ENCODE peak calls at places on chromosome 18, in four cellular contexts. D, E, X and Q are unnamed samples.

GRCh38 chr18:80252136-80252535 is 4.8 kb upstream of the PARD6G start:
- DNase-seq in D (no peak), E (no peak), X (no peak), Q (no peak)

GRCh38 chr18:65439184-65439583 is 311.6 kb upstream of the CDH7 start:
- DNase-seq in D (no peak), E (no peak), X (no peak), Q (no peak)

GRCh38 chr18:57436193-57436964 is 1.2 kb downstream of the ONECUT2 start:
- DNase-seq in D (no peak), E (peak), X (peak), Q (no peak)

GRCh38 chr18:61893304-61893970 is 630 bp upstream of the RNF152 start:
- DNase-seq in D (peak), E (peak), X (peak), Q (no peak)

GRCh38 chr18:76578571-76579300 is 83.7 kb upstream of the ZNF516 start:
- DNase-seq in D (no peak), E (no peak), X (no peak), Q (no peak)

GRCh38 chr18:55422456-55423185 is 165.4 kb downstream of the TCF4 start:
- DNase-seq in D (no peak), E (no peak), X (no peak), Q (peak)

GRCh38 chr18:54769526-54770464 is 58.5 kb upstream of the RAB27B start:
- DNase-seq in D (no peak), E (no peak), X (no peak), Q (no peak)

GRCh38 chr18:58396144-58396543 is 232.7 kb downstream of the ALPK2 start:
- DNase-seq in D (no peak), E (no peak), X (no peak), Q (no peak)

GRCh38 chr18:63470751-63471150 is 6.0 kb upstream of the SERPINB5 start:
- DNase-seq in D (no peak), E (no peak), X (no peak), Q (no peak)

GRCh38 chr18:6731197-6731596 is 1.7 kb downstream of the ARHGAP28 start:
- DNase-seq in D (no peak), E (peak), X (no peak), Q (peak)

GRCh38 chr18:44943201-44943881 is 262.7 kb downstream of the SETBP1 start:
- DNase-seq in D (no peak), E (no peak), X (no peak), Q (no peak)

GRCh38 chr18:57997820-57998219 is 46.2 kb upstream of the NEDD4L start:
- DNase-seq in D (no peak), E (no peak), X (no peak), Q (no peak)

GRCh38 chr18:79921984-79922965 is 29.2 kb downstream of the SLC66A2 start:
- DNase-seq in D (no peak), E (no peak), X (no peak), Q (no peak)

GRCh38 chr18:50994031-50994430 is 26.2 kb downstream of the ELAC1 start:
- DNase-seq in D (no peak), E (no peak), X (no peak), Q (no peak)

GRCh38 chr18:44411277-44411900 is 269.3 kb upstream of the SETBP1 start:
- DNase-seq in D (no peak), E (no peak), X (no peak), Q (no peak)

GRCh38 chr18:78992041-78992735 is 12.6 kb downstream of the SALL3 start:
- DNase-seq in D (no peak), E (no peak), X (no peak), Q (no peak)

GRCh38 chr18:7894592-7894991 is 327.5 kb downstream of the PTPRM start:
- DNase-seq in D (no peak), E (no peak), X (no peak), Q (no peak)

GRCh38 chr18:48990497-48991298 is 39.9 kb upstream of the SMAD7 start:
- DNase-seq in D (peak), E (no peak), X (no peak), Q (no peak)

GRCh38 chr18:5469340-5469739 is 74.5 kb downstream of the EPB41L3 start:
- DNase-seq in D (no peak), E (no peak), X (no peak), Q (no peak)

GRCh38 chr18:56139792-56140254 is 498.6 kb downstream of the TXNL1 start:
- DNase-seq in D (no peak), E (peak), X (no peak), Q (peak)

GRCh38 chr18:58997811-58998337 is 133.2 kb downstream of the ZNF532 start:
- DNase-seq in D (no peak), E (no peak), X (no peak), Q (peak)

GRCh38 chr18:62716679-62717058 is 1.3 kb downstream of the PHLPP1 start:
- DNase-seq in D (peak), E (peak), X (peak), Q (no peak)

GRCh38 chr18:58943896-58944295 is 79.2 kb downstream of the ZNF532 start:
- DNase-seq in D (no peak), E (no peak), X (no peak), Q (no peak)

GRCh38 chr18:51278045-51278649 is 80.7 kb upstream of the MEX3C start:
- DNase-seq in D (peak), E (peak), X (no peak), Q (no peak)

GRCh38 chr18:464311-464659 is 36.2 kb downstream of the COLEC12 start:
- DNase-seq in D (no peak), E (no peak), X (no peak), Q (no peak)

GRCh38 chr18:6885992-6886823 is 156.7 kb downstream of the ARHGAP28 start:
- DNase-seq in D (peak), E (peak), X (no peak), Q (no peak)

GRCh38 chr18:9613550-9614400 is 584 bp downstream of the PPP4R1 start:
- DNase-seq in D (no peak), E (peak), X (peak), Q (peak)
- TF ChIP-seq POLR2A in D (no peak), E (peak), X (no peak), Q (no peak)

GRCh38 chr18:12948055-12948804 is 419 bp downstream of the SEH1L start:
- DNase-seq in D (peak), E (peak), X (peak), Q (peak)
- TF ChIP-seq POLR2A in D (peak), E (peak), X (peak), Q (peak)

DNA sequence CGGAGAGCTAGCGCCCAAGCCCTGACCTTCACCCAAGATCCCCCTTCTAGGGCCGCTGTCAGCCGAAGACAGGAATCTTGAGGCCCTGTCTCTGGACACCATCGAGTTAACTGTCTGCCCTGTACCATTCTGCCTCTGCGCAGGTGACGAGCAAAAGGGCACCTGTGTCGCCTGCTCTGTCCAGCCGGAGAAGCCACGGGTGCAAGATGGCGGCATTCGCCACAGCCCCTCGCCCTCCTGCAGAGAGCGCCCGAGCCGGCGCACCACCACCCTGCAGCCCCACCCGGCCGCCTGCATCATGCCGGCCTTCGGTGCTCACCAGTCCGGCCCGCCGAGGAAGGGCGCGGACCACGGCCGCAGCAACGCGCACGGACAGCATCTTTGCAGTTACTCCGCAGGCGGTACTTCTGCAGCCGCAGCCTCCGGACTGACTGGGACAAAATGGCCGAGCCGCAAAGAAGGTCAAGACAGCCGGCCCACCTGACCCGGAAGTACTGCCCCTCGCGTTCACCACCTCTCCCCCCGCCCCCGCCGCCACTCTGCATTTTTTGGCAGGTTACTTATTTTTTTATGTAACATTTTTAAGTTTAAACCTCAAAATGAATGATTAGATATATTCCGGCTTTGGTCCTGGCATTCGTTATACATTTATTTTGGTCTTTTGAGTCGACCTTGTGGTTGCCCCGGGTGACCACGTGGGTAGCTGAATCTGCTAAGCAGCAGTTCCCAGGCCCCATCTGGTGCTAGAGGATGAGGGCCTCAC is at the start of gene ATP5F1A:
- DNase-seq in D (peak), E (peak), X (peak), Q (peak)
- TF ChIP-seq POLR2A in D (peak), E (peak), X (peak), Q (peak)

DNA sequence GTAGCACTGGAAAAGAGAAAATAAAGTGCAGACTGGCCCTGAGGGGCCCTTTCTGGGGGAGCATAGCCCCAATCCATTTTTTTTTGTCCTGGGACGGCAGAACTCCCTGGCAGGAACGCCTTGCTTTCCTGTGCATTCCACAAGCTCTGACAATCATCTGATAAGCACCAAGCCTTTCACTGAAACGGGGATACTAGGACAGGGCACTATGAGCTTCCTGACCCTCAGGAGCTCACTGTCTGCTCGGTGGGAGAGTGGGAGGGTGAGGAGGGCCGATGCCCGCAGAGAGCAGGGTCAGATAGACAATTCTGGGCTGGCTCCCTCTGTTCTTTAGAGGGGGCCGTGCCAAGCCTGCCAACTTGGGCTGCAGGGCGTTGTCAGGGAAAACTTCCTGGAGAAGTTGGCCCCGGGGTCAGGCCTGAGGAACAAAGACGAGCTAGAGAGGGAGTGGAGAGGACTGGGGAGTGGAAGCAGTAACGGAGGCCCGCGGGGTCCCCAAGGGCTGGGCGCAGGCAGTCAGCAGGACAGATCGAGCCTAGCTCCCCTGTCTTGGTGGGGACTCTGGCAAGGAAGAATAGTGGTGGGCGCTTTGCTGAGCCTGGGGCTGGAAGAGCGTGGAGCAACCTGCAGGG is 82.0 kb downstream of the CTAGE1 start:
- DNase-seq in D (no peak), E (no peak), X (peak), Q (no peak)
- TF ChIP-seq POLR2A in D (no peak), E (no peak), X (no peak), Q (no peak)

GRCh38 chr18:35581555-35582309 is at the start of gene GALNT1:
- DNase-seq in D (no peak), E (peak), X (peak), Q (no peak)

GRCh38 chr18:35582899-35583558 is 1.5 kb downstream of the GALNT1 start:
- DNase-seq in D (no peak), E (no peak), X (no peak), Q (no peak)

GRCh38 chr18:35582310-35582682 is 756 bp downstream of the GALNT1 start:
- DNase-seq in D (no peak), E (no peak), X (no peak), Q (no peak)

GRCh38 chr18:35578481-35578880 is 3.1 kb upstream of the GALNT1 start:
- DNase-seq in D (no peak), E (no peak), X (no peak), Q (no peak)

DNA sequence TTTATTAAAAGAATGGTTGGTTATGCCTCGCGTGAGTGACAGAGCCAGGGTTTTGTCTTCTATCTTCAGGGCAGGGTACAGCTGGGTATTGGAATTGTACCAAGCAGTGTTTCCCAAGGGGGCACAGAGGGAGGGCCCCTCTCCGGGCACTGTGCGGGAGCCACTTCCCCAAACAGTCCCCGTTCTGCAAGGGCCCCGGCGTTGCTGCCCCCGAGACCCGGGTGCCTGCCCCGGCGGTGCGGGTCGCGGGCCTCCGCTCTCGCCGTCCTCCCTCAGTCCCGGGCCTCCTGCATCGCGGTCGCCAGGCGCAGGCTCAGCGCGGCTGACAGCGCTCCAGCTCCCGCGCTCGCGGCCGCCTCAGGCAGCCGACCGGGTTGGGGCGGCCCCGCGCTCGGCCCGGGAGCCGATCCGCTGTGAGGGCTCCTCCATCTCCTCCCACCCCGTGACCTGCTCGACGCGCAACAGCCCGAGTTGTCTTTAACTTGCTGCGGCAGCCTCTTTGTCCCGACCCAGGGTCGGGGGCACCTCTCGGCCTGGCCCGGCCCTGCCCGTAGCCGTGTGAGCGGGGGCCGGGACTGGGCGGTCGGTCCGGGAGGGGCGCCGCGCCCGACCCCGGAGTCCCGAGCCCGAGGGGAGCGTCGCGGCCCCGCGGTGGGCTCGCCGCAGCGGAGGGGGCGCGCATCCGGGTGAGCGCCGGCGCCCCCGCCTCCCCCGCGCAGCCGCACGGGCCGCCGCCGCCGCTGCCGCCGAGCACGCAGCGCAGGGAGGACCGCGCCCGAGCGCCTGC is 599 bp upstream of the GALNT1 start:
- DNase-seq in D (no peak), E (peak), X (peak), Q (peak)
- TF ChIP-seq POLR2A in D (no peak), E (no peak), X (peak), Q (peak)

DNA sequence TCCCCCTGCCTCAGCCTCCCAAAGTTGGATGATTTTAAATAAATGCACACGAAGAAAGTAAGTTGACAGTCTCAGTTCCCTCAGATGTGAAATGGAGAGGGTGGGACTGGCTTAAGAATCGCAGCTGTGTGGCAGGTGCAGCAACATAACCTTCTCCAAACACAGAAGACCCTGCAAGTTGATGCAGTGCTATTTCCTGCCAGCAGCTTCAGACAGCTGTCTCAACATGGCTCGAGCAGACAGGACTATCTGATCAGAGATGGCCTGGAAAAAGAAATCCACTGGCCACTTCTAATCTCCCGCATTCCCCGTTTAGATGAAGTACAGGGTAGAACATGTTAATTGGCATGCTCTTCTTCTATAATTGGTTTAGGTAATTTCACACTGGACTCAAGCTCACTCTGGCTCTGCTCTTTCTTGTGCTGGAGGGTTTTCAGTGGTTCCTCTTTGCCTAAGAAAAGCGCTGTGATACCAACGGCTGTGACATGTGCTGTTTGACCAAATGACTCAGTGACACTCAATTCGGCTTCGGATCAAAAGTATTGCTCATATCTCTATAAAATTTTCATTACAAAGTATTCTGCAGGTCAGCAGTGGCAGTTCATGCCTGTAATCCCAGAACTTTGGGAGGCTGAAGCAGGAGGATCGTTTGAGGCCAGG is 40.2 kb downstream of the MYOM1 start:
- DNase-seq in D (no peak), E (no peak), X (no peak), Q (no peak)
- TF ChIP-seq POLR2A in D (no peak), E (no peak), X (no peak), Q (no peak)

GRCh38 chr18:3297025-3297984 is 35.4 kb downstream of the MYL12B start:
- DNase-seq in D (peak), E (peak), X (peak), Q (peak)
- TF ChIP-seq POLR2A in D (peak), E (peak), X (peak), Q (no peak)